ENCODE peak calls at places on chromosomes 3 and 15, in six cellular contexts. One of them, this sample, is unnamed.

GRCh38 chr15:73873889-73874511 is 636 bp downstream of the TBC1D21 start:
- DNase-seq in activated T-cell treated with anti-CD3 and anti-CD28 coated beads for 48 hours: no peak
- DNase-seq in foreskin fibroblast: peak; percentile 80
- DNase-seq in GM04504: peak; percentile 10
- DNase-seq in Caco-2: peak; percentile 39
- DNase-seq in hippocampal formation: no peak
- DNase-seq in this sample: peak; percentile 61

GRCh38 chr15:89776274-89777072 is at the start of gene MESP2:
- DNase-seq in foreskin fibroblast: peak; percentile 87
- DNase-seq in Caco-2: peak; percentile 64
- DNase-seq in hippocampal formation: peak; percentile 66
- DNase-seq in activated T-cell treated with anti-CD3 and anti-CD28 coated beads for 48 hours: peak; percentile 60
- DNase-seq in GM04504: peak; percentile 51
- DNase-seq in this sample: peak; percentile 87

GRCh38 chr15:100520132-100520921 is 8.4 kb downstream of the CERS3 start:
- DNase-seq in GM04504: no peak
- DNase-seq in hippocampal formation: peak; percentile 11
- DNase-seq in foreskin fibroblast: no peak
- DNase-seq in activated T-cell treated with anti-CD3 and anti-CD28 coated beads for 48 hours: no peak
- DNase-seq in Caco-2: no peak
- DNase-seq in this sample: no peak

GRCh38 chr3:114632757-114633424 is 339.1 kb downstream of the TIGIT start:
- DNase-seq in GM04504: no peak
- DNase-seq in activated T-cell treated with anti-CD3 and anti-CD28 coated beads for 48 hours: peak; percentile 10
- DNase-seq in foreskin fibroblast: no peak
- DNase-seq in hippocampal formation: no peak
- DNase-seq in Caco-2: no peak
- DNase-seq in this sample: no peak

GRCh38 chr3:13700362-13700761 is 151.4 kb downstream of the FBLN2 start:
- DNase-seq in activated T-cell treated with anti-CD3 and anti-CD28 coated beads for 48 hours: no peak
- DNase-seq in GM04504: no peak
- DNase-seq in hippocampal formation: no peak
- DNase-seq in Caco-2: no peak
- DNase-seq in foreskin fibroblast: no peak
- DNase-seq in this sample: no peak

GRCh38 chr3:120113128-120114116 is 19.2 kb upstream of the GSK3B start:
- DNase-seq in hippocampal formation: no peak
- DNase-seq in activated T-cell treated with anti-CD3 and anti-CD28 coated beads for 48 hours: no peak
- DNase-seq in GM04504: peak; percentile 59
- DNase-seq in foreskin fibroblast: peak; percentile 93
- DNase-seq in Caco-2: no peak
- DNase-seq in this sample: no peak

GRCh38 chr3:178419078-178419477 is 117.2 kb upstream of the KCNMB2 start:
- DNase-seq in GM04504: no peak
- DNase-seq in foreskin fibroblast: peak; percentile 19
- DNase-seq in activated T-cell treated with anti-CD3 and anti-CD28 coated beads for 48 hours: no peak
- DNase-seq in Caco-2: no peak
- DNase-seq in hippocampal formation: no peak
- DNase-seq in this sample: no peak

GRCh38 chr3:13822042-13822441 is 57.8 kb downstream of the WNT7A start:
- DNase-seq in Caco-2: no peak
- DNase-seq in hippocampal formation: no peak
- DNase-seq in foreskin fibroblast: peak; percentile 30
- DNase-seq in activated T-cell treated with anti-CD3 and anti-CD28 coated beads for 48 hours: no peak
- DNase-seq in GM04504: no peak
- DNase-seq in this sample: no peak

GRCh38 chr15:51699373-51699772 is 18.1 kb downstream of the SCG3 start:
- DNase-seq in Caco-2: no peak
- DNase-seq in activated T-cell treated with anti-CD3 and anti-CD28 coated beads for 48 hours: no peak
- DNase-seq in foreskin fibroblast: no peak
- DNase-seq in hippocampal formation: no peak
- DNase-seq in GM04504: no peak
- DNase-seq in this sample: no peak

GRCh38 chr3:126848991-126849390 is 133.9 kb upstream of the PLXNA1 start:
- DNase-seq in Caco-2: no peak
- DNase-seq in activated T-cell treated with anti-CD3 and anti-CD28 coated beads for 48 hours: no peak
- DNase-seq in GM04504: no peak
- DNase-seq in hippocampal formation: no peak
- DNase-seq in foreskin fibroblast: no peak
- DNase-seq in this sample: no peak

GRCh38 chr15:40845511-40846284 is 1.9 kb downstream of the SPINT1 start:
- DNase-seq in activated T-cell treated with anti-CD3 and anti-CD28 coated beads for 48 hours: no peak
- DNase-seq in hippocampal formation: no peak
- DNase-seq in GM04504: no peak
- DNase-seq in foreskin fibroblast: no peak
- DNase-seq in Caco-2: peak; percentile 95
- DNase-seq in this sample: no peak

GRCh38 chr3:6540981-6541380 is 319.9 kb upstream of the GRM7 start:
- DNase-seq in Caco-2: no peak
- DNase-seq in hippocampal formation: no peak
- DNase-seq in foreskin fibroblast: no peak
- DNase-seq in GM04504: no peak
- DNase-seq in activated T-cell treated with anti-CD3 and anti-CD28 coated beads for 48 hours: no peak
- DNase-seq in this sample: no peak

GRCh38 chr3:120348065-120348980 is 831 bp downstream of the LRRC58 start:
- DNase-seq in Caco-2: no peak
- DNase-seq in activated T-cell treated with anti-CD3 and anti-CD28 coated beads for 48 hours: peak; percentile 43
- DNase-seq in GM04504: no peak
- DNase-seq in foreskin fibroblast: peak; percentile 48
- DNase-seq in hippocampal formation: no peak
- DNase-seq in this sample: peak; percentile 52

GRCh38 chr15:86062646-86063193 is 17.0 kb upstream of the AGBL1 start:
- DNase-seq in activated T-cell treated with anti-CD3 and anti-CD28 coated beads for 48 hours: no peak
- DNase-seq in GM04504: no peak
- DNase-seq in foreskin fibroblast: no peak
- DNase-seq in Caco-2: no peak
- DNase-seq in hippocampal formation: no peak
- DNase-seq in this sample: no peak

GRCh38 chr15:58539548-58539947 is 107.8 kb downstream of the LIPC start:
- DNase-seq in GM04504: no peak
- DNase-seq in Caco-2: no peak
- DNase-seq in hippocampal formation: no peak
- DNase-seq in activated T-cell treated with anti-CD3 and anti-CD28 coated beads for 48 hours: no peak
- DNase-seq in foreskin fibroblast: no peak
- DNase-seq in this sample: no peak

GRCh38 chr3:66722675-66723074 is 221.9 kb upstream of the LRIG1 start:
- DNase-seq in Caco-2: no peak
- DNase-seq in hippocampal formation: no peak
- DNase-seq in GM04504: peak; percentile 39
- DNase-seq in foreskin fibroblast: peak; percentile 98
- DNase-seq in activated T-cell treated with anti-CD3 and anti-CD28 coated beads for 48 hours: no peak
- DNase-seq in this sample: no peak

GRCh38 chr3:106514431-106514830 is 645.6 kb upstream of the CBLB start:
- DNase-seq in Caco-2: no peak
- DNase-seq in GM04504: no peak
- DNase-seq in foreskin fibroblast: no peak
- DNase-seq in activated T-cell treated with anti-CD3 and anti-CD28 coated beads for 48 hours: no peak
- DNase-seq in hippocampal formation: no peak
- DNase-seq in this sample: no peak

GRCh38 chr3:182083112-182083511 is 371.4 kb downstream of the SOX2 start:
- DNase-seq in Caco-2: no peak
- DNase-seq in foreskin fibroblast: peak; percentile 16
- DNase-seq in activated T-cell treated with anti-CD3 and anti-CD28 coated beads for 48 hours: no peak
- DNase-seq in hippocampal formation: no peak
- DNase-seq in GM04504: no peak
- DNase-seq in this sample: no peak

GRCh38 chr3:188351648-188352047 is 197.7 kb downstream of the LPP start:
- DNase-seq in GM04504: no peak
- DNase-seq in activated T-cell treated with anti-CD3 and anti-CD28 coated beads for 48 hours: no peak
- DNase-seq in hippocampal formation: no peak
- DNase-seq in Caco-2: no peak
- DNase-seq in foreskin fibroblast: no peak
- DNase-seq in this sample: no peak

GRCh38 chr3:58183221-58183620 is 27.6 kb downstream of the DNASE1L3 start:
- DNase-seq in hippocampal formation: no peak
- DNase-seq in Caco-2: no peak
- DNase-seq in foreskin fibroblast: no peak
- DNase-seq in activated T-cell treated with anti-CD3 and anti-CD28 coated beads for 48 hours: no peak
- DNase-seq in GM04504: no peak
- DNase-seq in this sample: no peak

GRCh38 chr3:63351159-63352007 is 73.3 kb downstream of the SYNPR start:
- DNase-seq in Caco-2: no peak
- DNase-seq in GM04504: no peak
- DNase-seq in foreskin fibroblast: peak; percentile 83
- DNase-seq in hippocampal formation: no peak
- DNase-seq in activated T-cell treated with anti-CD3 and anti-CD28 coated beads for 48 hours: no peak
- DNase-seq in this sample: no peak

GRCh38 chr15:67923647-67923971 is 83.8 kb upstream of the RNU6-1 start:
- DNase-seq in GM04504: no peak
- DNase-seq in hippocampal formation: no peak
- DNase-seq in foreskin fibroblast: peak; percentile 19
- DNase-seq in Caco-2: no peak
- DNase-seq in activated T-cell treated with anti-CD3 and anti-CD28 coated beads for 48 hours: no peak
- DNase-seq in this sample: no peak

GRCh38 chr15:78004222-78004727 is 73.2 kb downstream of the TBC1D2B start:
- DNase-seq in hippocampal formation: no peak
- DNase-seq in foreskin fibroblast: no peak
- DNase-seq in activated T-cell treated with anti-CD3 and anti-CD28 coated beads for 48 hours: no peak
- DNase-seq in GM04504: no peak
- DNase-seq in Caco-2: no peak
- DNase-seq in this sample: no peak

GRCh38 chr3:43477600-43477999 is 144.2 kb downstream of the ANO10 start:
- DNase-seq in Caco-2: no peak
- DNase-seq in hippocampal formation: no peak
- DNase-seq in activated T-cell treated with anti-CD3 and anti-CD28 coated beads for 48 hours: peak; percentile 24
- DNase-seq in foreskin fibroblast: no peak
- DNase-seq in GM04504: no peak
- DNase-seq in this sample: no peak

GRCh38 chr15:40770147-40770721 is 454 bp downstream of the C15orf62 start:
- DNase-seq in hippocampal formation: no peak
- DNase-seq in foreskin fibroblast: no peak
- DNase-seq in Caco-2: no peak
- DNase-seq in activated T-cell treated with anti-CD3 and anti-CD28 coated beads for 48 hours: no peak
- DNase-seq in GM04504: no peak
- DNase-seq in this sample: no peak

GRCh38 chr3:45249391-45249790 is 23.3 kb upstream of the TMEM158 start:
- DNase-seq in foreskin fibroblast: peak; percentile 8
- DNase-seq in GM04504: no peak
- DNase-seq in activated T-cell treated with anti-CD3 and anti-CD28 coated beads for 48 hours: no peak
- DNase-seq in Caco-2: no peak
- DNase-seq in hippocampal formation: no peak
- DNase-seq in this sample: no peak

GRCh38 chr15:34644061-34644460 is 60.6 kb upstream of the GOLGA8B start:
- DNase-seq in hippocampal formation: no peak
- DNase-seq in GM04504: peak; percentile 49
- DNase-seq in foreskin fibroblast: peak; percentile 95
- DNase-seq in activated T-cell treated with anti-CD3 and anti-CD28 coated beads for 48 hours: no peak
- DNase-seq in Caco-2: no peak
- DNase-seq in this sample: no peak

GRCh38 chr3:14423197-14423743 is 20.9 kb downstream of the SLC6A6 start:
- DNase-seq in GM04504: no peak
- DNase-seq in foreskin fibroblast: no peak
- DNase-seq in Caco-2: peak; percentile 58
- DNase-seq in activated T-cell treated with anti-CD3 and anti-CD28 coated beads for 48 hours: no peak
- DNase-seq in hippocampal formation: no peak
- DNase-seq in this sample: no peak

GRCh38 chr3:124797426-124797945 is 67.2 kb downstream of the UMPS start:
- DNase-seq in foreskin fibroblast: no peak
- DNase-seq in GM04504: no peak
- DNase-seq in activated T-cell treated with anti-CD3 and anti-CD28 coated beads for 48 hours: no peak
- DNase-seq in hippocampal formation: no peak
- DNase-seq in Caco-2: no peak
- DNase-seq in this sample: no peak

GRCh38 chr3:134197681-134198261 is 52.9 kb downstream of the RYK start:
- DNase-seq in hippocampal formation: no peak
- DNase-seq in Caco-2: no peak
- DNase-seq in activated T-cell treated with anti-CD3 and anti-CD28 coated beads for 48 hours: no peak
- DNase-seq in GM04504: peak; percentile 40
- DNase-seq in foreskin fibroblast: peak; percentile 83
- DNase-seq in this sample: peak; percentile 18

GRCh38 chr3:126970101-126970500 is 12.8 kb upstream of the PLXNA1 start:
- DNase-seq in activated T-cell treated with anti-CD3 and anti-CD28 coated beads for 48 hours: no peak
- DNase-seq in foreskin fibroblast: no peak
- DNase-seq in GM04504: no peak
- DNase-seq in hippocampal formation: no peak
- DNase-seq in Caco-2: no peak
- DNase-seq in this sample: no peak

GRCh38 chr3:158696618-158697017 is 24.2 kb upstream of the LXN start:
- DNase-seq in hippocampal formation: no peak
- DNase-seq in GM04504: no peak
- DNase-seq in foreskin fibroblast: peak; percentile 41
- DNase-seq in activated T-cell treated with anti-CD3 and anti-CD28 coated beads for 48 hours: no peak
- DNase-seq in Caco-2: no peak
- DNase-seq in this sample: no peak

GRCh38 chr15:88661041-88661765 is 22.4 kb downstream of the ISG20 start:
- DNase-seq in foreskin fibroblast: peak; percentile 36
- DNase-seq in GM04504: no peak
- DNase-seq in hippocampal formation: no peak
- DNase-seq in activated T-cell treated with anti-CD3 and anti-CD28 coated beads for 48 hours: no peak
- DNase-seq in Caco-2: no peak
- DNase-seq in this sample: no peak

GRCh38 chr3:133757701-133758319 is 11.6 kb downstream of the TF start:
- DNase-seq in GM04504: no peak
- DNase-seq in hippocampal formation: no peak
- DNase-seq in Caco-2: no peak
- DNase-seq in foreskin fibroblast: no peak
- DNase-seq in activated T-cell treated with anti-CD3 and anti-CD28 coated beads for 48 hours: no peak
- DNase-seq in this sample: no peak

GRCh38 chr3:187967982-187968381 is 186.0 kb upstream of the LPP start:
- DNase-seq in foreskin fibroblast: peak; percentile 72
- DNase-seq in activated T-cell treated with anti-CD3 and anti-CD28 coated beads for 48 hours: no peak
- DNase-seq in hippocampal formation: no peak
- DNase-seq in GM04504: no peak
- DNase-seq in Caco-2: no peak
- DNase-seq in this sample: no peak

GRCh38 chr15:40512440-40512839 is 41.7 kb downstream of the CHST14 start:
- DNase-seq in hippocampal formation: no peak
- DNase-seq in Caco-2: no peak
- DNase-seq in activated T-cell treated with anti-CD3 and anti-CD28 coated beads for 48 hours: no peak
- DNase-seq in foreskin fibroblast: no peak
- DNase-seq in GM04504: no peak
- DNase-seq in this sample: no peak

GRCh38 chr15:49255966-49256759 is 86.1 kb downstream of the GALK2 start:
- DNase-seq in GM04504: no peak
- DNase-seq in Caco-2: no peak
- DNase-seq in foreskin fibroblast: no peak
- DNase-seq in activated T-cell treated with anti-CD3 and anti-CD28 coated beads for 48 hours: no peak
- DNase-seq in hippocampal formation: no peak
- DNase-seq in this sample: no peak